ENCODE peak calls at places on chromosome 4, in seven cellular contexts. E is NCI-H2029, F is fibroblast of villous mesenchyme, U is heart left ventricle, G is Right ventricle myocardium superior, S is NCI-H1694, J is HFF-Myc. Y is an unnamed sample.

GRCh38 chr4:67158669-67159068 is 386.6 kb downstream of the CENPC start:
- DNase-seq in E (no peak), J (no peak), G (no peak), S (no peak), U (no peak), F (no peak), Y (no peak)

GRCh38 chr4:42906906-42907774 is 14.6 kb downstream of the GRXCR1 start:
- DNase-seq in U (no peak), J (no peak), F (no peak), G (no peak), S (no peak), E (no peak), Y (no peak)

GRCh38 chr4:57073559-57073958 is 36.6 kb downstream of the IGFBP7 start:
- DNase-seq in F (no peak), E (no peak), S (no peak), U (no peak), J (no peak), G (no peak), Y (no peak)

GRCh38 chr4:145861331-145862318 is 77.0 kb downstream of the ZNF827 start:
- DNase-seq in U (no peak), G (no peak), F (no peak), J (no peak), E (no peak), S (no peak), Y (no peak)

GRCh38 chr4:123042095-123042494 is 119.7 kb upstream of the NUDT6 start:
- DNase-seq in S (no peak), E (no peak), J (no peak), G (no peak), U (no peak), F (no peak), Y (no peak)

GRCh38 chr4:28481565-28481964 is 1620.9 kb downstream of the STIM2 start:
- DNase-seq in F (no peak), G (no peak), U (no peak), J (no peak), E (no peak), S (no peak), Y (no peak)

GRCh38 chr4:2253160-2254084 is 8.5 kb downstream of the MXD4 start:
- DNase-seq in G (peak), E (no peak), U (peak), F (no peak), S (no peak), J (no peak), Y (no peak)

GRCh38 chr4:143482753-143483362 is 30.6 kb upstream of the SMARCA5 start:
- DNase-seq in S (peak), G (no peak), J (peak), E (peak), F (peak), U (no peak), Y (no peak)

GRCh38 chr4:41141910-41142309 is 72.4 kb downstream of the APBB2 start:
- DNase-seq in G (no peak), F (peak), J (no peak), U (no peak), S (no peak), E (no peak), Y (peak)

GRCh38 chr4:678765-679481 is 4.6 kb downstream of the MYL5 start:
- DNase-seq in G (no peak), U (peak), F (no peak), J (no peak), E (no peak), S (no peak), Y (no peak)

GRCh38 chr4:173214231-173214630 is 45.6 kb downstream of the GALNT7 start:
- DNase-seq in G (no peak), F (no peak), E (no peak), S (no peak), U (no peak), J (no peak), Y (no peak)

GRCh38 chr4:173252024-173252935 is 81.9 kb downstream of the HMGB2 start:
- DNase-seq in J (peak), G (peak), F (peak), U (no peak), S (no peak), E (peak), Y (peak)

Y was measured in BJ.